ENCODE peak calls at places on chromosomes 5 and 9, in ten cellular contexts. O, K, H, X, S, U, M, N, V and A are unnamed samples.

GRCh38 chr5:170545313-170545712 is 41.5 kb downstream of the KCNIP1 start:
- DNase-seq in H (no peak), M (no peak), X (no peak), K (no peak), V (no peak), S (no peak), U (no peak), N (no peak), O (no peak), A (no peak)

GRCh38 chr5:78496373-78496772 is 136.0 kb downstream of the SCAMP1 start:
- DNase-seq in N (no peak), V (no peak), H (no peak), K (no peak), U (no peak), M (no peak), O (no peak), X (no peak), S (no peak), A (no peak)

GRCh38 chr9:115229496-115229895 is 111.5 kb upstream of the TNC start:
- DNase-seq in M (no peak), V (peak), U (no peak), S (no peak), H (no peak), K (no peak), X (no peak), N (no peak), O (no peak), A (no peak)

GRCh38 chr5:7018144-7018543 is 304.9 kb downstream of the TENT4A start:
- DNase-seq in S (no peak), V (no peak), X (no peak), O (no peak), M (no peak), K (no peak), N (no peak), H (no peak), U (no peak), A (no peak)

GRCh38 chr5:165996484-165996883 is 2295.0 kb upstream of the WWC1 start:
- DNase-seq in K (no peak), H (no peak), N (no peak), U (no peak), V (no peak), S (no peak), O (no peak), X (no peak), M (peak), A (no peak)

GRCh38 chr9:75866273-75866871 is 24.1 kb upstream of the PCSK5 start:
- DNase-seq in H (peak), K (peak), X (peak), N (peak), S (peak), V (peak), O (no peak), U (no peak), M (peak), A (peak)

GRCh38 chr5:7856855-7857254 is 5.9 kb upstream of the CFAP90 start:
- DNase-seq in N (no peak), X (no peak), U (no peak), V (peak), K (peak), M (peak), O (no peak), H (peak), S (peak), A (peak)

GRCh38 chr5:162956570-162956969 is 480.8 kb upstream of the CCNG1 start:
- DNase-seq in K (no peak), X (no peak), V (no peak), N (no peak), M (no peak), S (no peak), H (no peak), U (no peak), O (no peak), A (no peak)

GRCh38 chr9:132350861-132351315 is 3.9 kb downstream of the SETX start:
- DNase-seq in M (no peak), V (peak), U (no peak), X (no peak), K (peak), N (no peak), S (no peak), H (no peak), O (no peak), A (no peak)

GRCh38 chr9:133976888-133977287 is 15.2 kb downstream of the VAV2 start:
- DNase-seq in V (no peak), N (no peak), H (no peak), K (no peak), U (peak), X (no peak), S (no peak), M (no peak), O (no peak), A (no peak)

GRCh38 chr5:4700082-4700481 is 440.0 kb upstream of the ADAMTS16 start:
- DNase-seq in S (peak), K (peak), O (peak), U (peak), X (peak), V (peak), H (peak), N (no peak), M (peak), A (peak)

GRCh38 chr5:42851441-42851840 is 39.7 kb upstream of the SELENOP start:
- DNase-seq in X (no peak), N (no peak), K (no peak), U (no peak), O (no peak), S (no peak), V (no peak), H (no peak), M (no peak), A (no peak)

GRCh38 chr9:128020692-128021091 is 39.9 kb upstream of the EEIG1 start:
- DNase-seq in X (no peak), M (peak), S (no peak), K (no peak), V (no peak), N (no peak), O (no peak), H (no peak), U (no peak), A (no peak)

GRCh38 chr5:129852747-129853352 is 51.4 kb upstream of the CHSY3 start:
- DNase-seq in X (peak), M (peak), K (peak), S (peak), U (peak), N (peak), H (peak), O (peak), V (peak), A (peak)

GRCh38 chr5:157335534-157336422 is 69.9 kb downstream of the CYFIP2 start:
- DNase-seq in V (no peak), N (peak), U (no peak), H (no peak), X (no peak), M (no peak), S (no peak), O (no peak), K (no peak), A (peak)

GRCh38 chr5:177982072-177982727 is 13.8 kb downstream of the PROP1 start:
- DNase-seq in M (peak), N (no peak), O (no peak), K (peak), X (peak), H (no peak), S (no peak), U (no peak), V (peak), A (peak)

GRCh38 chr5:146173597-146173996 is 8.9 kb downstream of the LARS1 start:
- DNase-seq in V (no peak), H (no peak), O (no peak), K (no peak), X (no peak), M (no peak), S (no peak), U (no peak), N (no peak), A (no peak)

GRCh38 chr9:69412741-69413150 is 87.7 kb downstream of the ENTREP1 start:
- DNase-seq in H (peak), O (peak), V (peak), M (peak), U (peak), X (no peak), S (peak), N (peak), K (peak), A (peak)

GRCh38 chr5:56986631-56986957 is 34.7 kb upstream of the MIER3 start:
- DNase-seq in O (no peak), M (no peak), K (no peak), X (no peak), U (no peak), H (no peak), S (no peak), V (peak), N (no peak), A (no peak)

GRCh38 chr5:31941356-31941755 is 232.8 kb downstream of the GOLPH3 start:
- DNase-seq in K (no peak), S (no peak), M (no peak), V (no peak), U (no peak), H (no peak), X (no peak), N (no peak), O (no peak), A (no peak)

GRCh38 chr5:164052536-164053090 is 547.2 kb downstream of the MAT2B start:
- DNase-seq in U (no peak), S (no peak), H (no peak), O (no peak), V (no peak), K (no peak), N (no peak), X (no peak), M (no peak), A (no peak)

GRCh38 chr5:100186181-100186580 is 349.0 kb upstream of the FAM174A start:
- DNase-seq in H (no peak), X (no peak), O (no peak), N (no peak), K (no peak), M (no peak), V (no peak), S (peak), U (no peak), A (no peak)

GRCh38 chr9:114287001-114287762 is 35.7 kb upstream of the ORM1 start:
- DNase-seq in X (no peak), S (no peak), N (no peak), H (no peak), V (no peak), O (peak), U (peak), M (no peak), K (no peak), A (no peak)

GRCh38 chr5:132057498-132058255 is 2.8 kb upstream of the IL3 start:
- DNase-seq in V (no peak), M (no peak), N (no peak), H (no peak), X (no peak), O (peak), U (peak), S (no peak), K (peak), A (no peak)

GRCh38 chr9:34451545-34451944 is 6.8 kb downstream of the FAM219A start:
- DNase-seq in K (peak), H (no peak), X (no peak), U (no peak), N (no peak), O (no peak), M (no peak), V (peak), S (no peak), A (no peak)

GRCh38 chr5:179272326-179273073 is 72.8 kb downstream of the ADAMTS2 start:
- DNase-seq in S (no peak), U (peak), X (no peak), N (no peak), H (no peak), M (no peak), V (no peak), K (no peak), O (peak), A (no peak)

GRCh38 chr5:122102825-122103224 is 24.8 kb upstream of the LOX start:
- DNase-seq in M (no peak), N (peak), V (peak), X (no peak), K (no peak), U (no peak), S (no peak), O (no peak), H (no peak), A (no peak)